ENCODE peak calls at places on chromosome 1, in ten cellular contexts. Y, O, S, W, R, J, Z, I, L and A are unnamed samples.

GRCh38 chr1:25712299-25712970 is 87.6 kb upstream of the SELENON start:
- DNase-seq in R (no peak), O (no peak), W (no peak), J (no peak), Z (no peak), I (no peak), L (no peak), S (no peak), Y (no peak), A (no peak)

GRCh38 chr1:37859507-37860345 is at the start of gene MTF1:
- DNase-seq in R (peak; percentile 95), Z (peak; percentile 98), I (peak; percentile 97), J (peak; percentile 98), O (peak; percentile 87), S (peak; percentile 89), W (peak; percentile 96), Y (peak; percentile 98), L (peak; percentile 99), A (peak; percentile 97)

GRCh38 chr1:179831852-179832699 is 45.5 kb downstream of the TOR1AIP2 start:
- DNase-seq in R (no peak), O (no peak), W (peak; percentile 63), I (no peak), Z (peak; percentile 35), J (no peak), Y (peak; percentile 39), L (no peak), S (no peak), A (no peak)

GRCh38 chr1:5526822-5527551 is 465.2 kb downstream of the NPHP4 start:
- DNase-seq in W (no peak), R (no peak), O (no peak), L (no peak), Y (no peak), I (no peak), S (no peak), Z (no peak), J (no peak), A (no peak)

GRCh38 chr1:71157715-71158114 is 76.9 kb upstream of the ZRANB2 start:
- DNase-seq in I (no peak), R (no peak), J (no peak), W (no peak), L (no peak), S (no peak), Z (no peak), O (no peak), Y (no peak), A (no peak)

GRCh38 chr1:231855395-231855794 is 228.8 kb downstream of the DISC1 start:
- DNase-seq in J (no peak), O (peak; percentile 26), R (no peak), I (no peak), S (no peak), Z (no peak), L (no peak), Y (no peak), W (no peak), A (no peak)

GRCh38 chr1:169363046-169363756 is 4.4 kb downstream of the NME7 start:
- DNase-seq in Z (no peak), S (no peak), Y (peak; percentile 94), I (peak; percentile 89), J (no peak), W (peak; percentile 97), R (no peak), L (no peak), O (peak; percentile 83), A (no peak)

GRCh38 chr1:19484793-19485361 is 462 bp downstream of the CAPZB start:
- DNase-seq in S (peak; percentile 22), Z (peak; percentile 62), Y (peak; percentile 37), R (no peak), O (no peak), I (no peak), W (no peak), L (peak; percentile 61), J (no peak), A (no peak)

GRCh38 chr1:155983191-155984023 is 5.1 kb upstream of the ARHGEF2 start:
- DNase-seq in Z (no peak), W (peak; percentile 96), Y (peak; percentile 86), R (no peak), J (peak; percentile 84), L (peak; percentile 74), S (peak; percentile 67), I (peak; percentile 100), O (peak; percentile 99), A (peak; percentile 78)

GRCh38 chr1:240820816-240821215 is 208.9 kb upstream of the GREM2 start:
- DNase-seq in I (no peak), L (no peak), R (no peak), S (no peak), Z (no peak), W (no peak), O (no peak), Y (peak; percentile 65), J (no peak), A (no peak)

GRCh38 chr1:115107501-115108260 is 18.4 kb upstream of the TSPAN2 start:
- DNase-seq in O (no peak), J (no peak), I (no peak), R (no peak), S (no peak), Z (no peak), W (peak; percentile 30), Y (no peak), L (no peak), A (no peak)

GRCh38 chr1:6785318-6785712 is at the start of gene CAMTA1:
- DNase-seq in Z (no peak), O (no peak), J (no peak), L (no peak), Y (no peak), W (no peak), R (no peak), I (no peak), S (no peak), A (no peak)

GRCh38 chr1:211472724-211473123 is 19.2 kb downstream of the RD3 start:
- DNase-seq in Z (no peak), W (no peak), I (peak; percentile 18), J (no peak), S (no peak), Y (peak; percentile 35), O (no peak), L (no peak), R (no peak), A (no peak)

GRCh38 chr1:46184920-46185658 is 8.8 kb upstream of the P3R3URF start:
- DNase-seq in S (no peak), I (no peak), R (no peak), Z (no peak), O (no peak), W (no peak), L (no peak), Y (no peak), J (no peak), A (no peak)

GRCh38 chr1:192539450-192540132 is 36.0 kb upstream of the RGS1 start:
- DNase-seq in L (peak; percentile 72), S (peak; percentile 49), O (peak; percentile 91), I (peak; percentile 91), R (no peak), W (peak; percentile 98), J (no peak), Y (peak; percentile 99), Z (no peak), A (no peak)

GRCh38 chr1:53141487-53142055 is 867 bp downstream of the SLC1A7 start:
- DNase-seq in Y (no peak), I (no peak), L (no peak), O (no peak), W (no peak), R (no peak), S (no peak), Z (peak; percentile 6), J (no peak), A (no peak)

GRCh38 chr1:91846007-91846620 is 39.8 kb downstream of the TGFBR3 start:
- DNase-seq in I (no peak), Y (peak; percentile 84), S (peak; percentile 8), Z (peak; percentile 78), W (peak; percentile 36), L (no peak), J (peak; percentile 58), O (no peak), R (no peak), A (no peak)